ENCODE peak calls at places on chromosomes 6 and 20, in ten cellular contexts. M, C, S, O, W, X, N, G, U and Q are unnamed samples.

GRCh38 chr6:87209812-87210211 is 54.4 kb downstream of the ZNF292 start:
- DNase-seq in G (no peak), U (no peak), M (no peak), S (no peak), C (no peak), W (no peak), O (no peak), N (no peak), X (no peak), Q (no peak)

GRCh38 chr6:118896339-118897136 is 2.6 kb downstream of the ASF1A start:
- DNase-seq in S (no peak), N (no peak), X (peak; percentile 71), W (peak; percentile 72), O (no peak), C (no peak), G (no peak), U (peak; percentile 68), M (peak; percentile 66), Q (peak; percentile 49)

GRCh38 chr6:17341117-17341805 is 52.1 kb upstream of the CAP2 start:
- DNase-seq in N (no peak), M (no peak), W (no peak), O (no peak), C (no peak), G (no peak), U (no peak), X (no peak), S (no peak), Q (no peak)

GRCh38 chr20:48364688-48365421 is 462.9 kb downstream of the PREX1 start:
- DNase-seq in S (no peak), N (no peak), W (no peak), M (no peak), U (no peak), O (no peak), G (no peak), C (no peak), X (no peak), Q (no peak)

GRCh38 chr6:22079788-22080187 is 217.0 kb downstream of the PRL start:
- DNase-seq in S (no peak), X (peak; percentile 90), U (peak; percentile 76), C (no peak), W (peak; percentile 74), N (no peak), M (peak; percentile 23), G (no peak), O (no peak), Q (peak; percentile 89)

GRCh38 chr6:107132330-107132954 is 17.1 kb upstream of the BEND3 start:
- DNase-seq in S (no peak), X (peak; percentile 26), W (peak; percentile 20), C (no peak), N (peak; percentile 20), M (peak; percentile 19), U (peak; percentile 52), O (peak; percentile 31), G (no peak), Q (no peak)

GRCh38 chr6:30615219-30615957 is 1.7 kb downstream of the PPP1R10 start:
- DNase-seq in W (peak; percentile 91), O (peak; percentile 35), X (peak; percentile 83), M (peak; percentile 67), U (peak; percentile 94), S (peak; percentile 28), C (no peak), G (peak; percentile 66), N (peak; percentile 41), Q (peak; percentile 89)

GRCh38 chr6:151240861-151241642 is 1.3 kb downstream of the AKAP12 start:
- DNase-seq in U (peak; percentile 85), M (peak; percentile 50), X (peak; percentile 82), S (peak; percentile 14), N (peak; percentile 5), O (peak; percentile 5), G (peak; percentile 50), C (peak; percentile 3), W (peak; percentile 88), Q (peak; percentile 70)

GRCh38 chr6:82783587-82784253 is 281.9 kb downstream of the UBE3D start:
- DNase-seq in N (peak; percentile 67), O (no peak), S (no peak), M (no peak), W (no peak), G (no peak), X (no peak), U (no peak), C (no peak), Q (no peak)

GRCh38 chr6:151141685-151142084 is 98.1 kb upstream of the AKAP12 start:
- DNase-seq in O (no peak), G (no peak), W (peak; percentile 62), S (no peak), U (no peak), X (peak; percentile 78), M (no peak), C (no peak), N (no peak), Q (no peak)

GRCh38 chr6:39496951-39497350 is 174.4 kb upstream of the KCNK16 start:
- DNase-seq in O (no peak), M (no peak), N (no peak), G (no peak), S (no peak), C (no peak), U (peak; percentile 4), W (peak; percentile 66), X (no peak), Q (peak; percentile 82)

GRCh38 chr20:53628076-53628475 is 34.4 kb upstream of the ZNF217 start:
- DNase-seq in G (no peak), C (no peak), O (no peak), W (no peak), N (no peak), U (no peak), M (no peak), S (no peak), X (no peak), Q (no peak)

GRCh38 chr20:16020971-16021370 is 552.3 kb downstream of the KIF16B start:
- DNase-seq in O (no peak), N (no peak), M (peak; percentile 77), W (peak; percentile 56), U (no peak), G (peak; percentile 75), S (no peak), C (no peak), X (peak; percentile 30), Q (no peak)

GRCh38 chr6:45428734-45429133 is 51.0 kb upstream of the SUPT3H start:
- DNase-seq in U (no peak), C (no peak), N (no peak), M (no peak), W (no peak), S (no peak), G (no peak), X (no peak), O (no peak), Q (no peak)

GRCh38 chr6:138007014-138007472 is 100.2 kb downstream of the PERP start:
- DNase-seq in X (peak; percentile 67), C (no peak), S (no peak), N (peak; percentile 14), U (peak; percentile 34), W (peak; percentile 48), G (no peak), O (peak; percentile 40), M (peak; percentile 62), Q (no peak)

GRCh38 chr20:17895641-17896246 is 72.8 kb downstream of the SNX5 start:
- DNase-seq in O (peak; percentile 83), G (no peak), M (peak; percentile 38), C (peak; percentile 41), N (no peak), U (peak; percentile 60), X (peak; percentile 77), W (peak; percentile 74), S (peak; percentile 20), Q (no peak)

GRCh38 chr6:87700729-87701675 is 1.0 kb downstream of the AKIRIN2 start:
- DNase-seq in S (no peak), G (peak; percentile 64), X (peak; percentile 81), W (peak; percentile 76), C (no peak), N (peak; percentile 61), O (peak; percentile 39), U (peak; percentile 58), M (peak; percentile 57), Q (peak; percentile 91)

GRCh38 chr20:51801220-51801991 is 915 bp downstream of the SALL4 start:
- DNase-seq in X (no peak), W (no peak), N (no peak), C (no peak), G (no peak), U (no peak), S (no peak), O (peak; percentile 17), M (peak; percentile 34), Q (no peak)

GRCh38 chr20:16052406-16052805 is 520.8 kb downstream of the KIF16B start:
- DNase-seq in G (no peak), U (no peak), M (no peak), N (no peak), C (no peak), S (no peak), X (no peak), O (no peak), W (no peak), Q (no peak)

GRCh38 chr6:161327360-161327953 is 53.6 kb upstream of the AGPAT4 start:
- DNase-seq in N (no peak), M (no peak), U (no peak), S (no peak), C (no peak), O (no peak), X (no peak), G (no peak), W (no peak), Q (no peak)

GRCh38 chr6:111992851-111993250 is 61.1 kb upstream of the CCN6 start:
- DNase-seq in G (no peak), X (peak; percentile 75), U (no peak), O (peak; percentile 51), M (no peak), N (no peak), S (no peak), C (no peak), W (no peak), Q (no peak)

GRCh38 chr6:138981416-138981815 is 6.6 kb downstream of the REPS1 start:
- DNase-seq in U (peak; percentile 34), M (no peak), S (no peak), G (no peak), X (peak; percentile 51), C (no peak), W (peak; percentile 32), O (no peak), N (no peak), Q (no peak)

GRCh38 chr20:8218861-8219260 is 86.8 kb downstream of the PLCB1 start:
- DNase-seq in W (peak; percentile 94), X (peak; percentile 67), S (no peak), M (no peak), N (no peak), G (no peak), O (no peak), C (no peak), U (peak; percentile 66), Q (peak; percentile 21)

GRCh38 chr20:39893013-39893685 is 795.9 kb downstream of the MAFB start:
- DNase-seq in M (peak; percentile 68), U (no peak), G (no peak), C (no peak), N (no peak), X (peak; percentile 26), S (no peak), W (peak; percentile 86), O (no peak), Q (peak; percentile 51)

GRCh38 chr6:109240370-109241084 is 141.7 kb downstream of the CD164 start:
- DNase-seq in O (no peak), G (no peak), C (no peak), W (no peak), S (no peak), X (no peak), U (no peak), N (no peak), M (no peak), Q (peak; percentile 59)

GRCh38 chr20:47610247-47610944 is 108.7 kb downstream of the NCOA3 start:
- DNase-seq in S (no peak), G (no peak), C (peak; percentile 21), W (peak; percentile 93), X (peak; percentile 96), O (peak; percentile 79), N (no peak), U (peak; percentile 81), M (peak; percentile 42), Q (peak; percentile 65)

GRCh38 chr6:44086931-44087574 is 40.2 kb downstream of the MRPL14 start:
- DNase-seq in O (no peak), U (no peak), G (no peak), M (no peak), S (peak; percentile 11), C (no peak), W (no peak), N (no peak), X (no peak), Q (peak; percentile 49)

GRCh38 chr6:31143148-31143547 is 4.3 kb upstream of the PSORS1C2 start:
- DNase-seq in U (peak; percentile 89), O (no peak), X (peak; percentile 93), W (peak; percentile 90), N (no peak), S (no peak), G (no peak), C (no peak), M (peak; percentile 77), Q (peak; percentile 26)